ENCODE peak calls at places on chromosomes 6 and 20, in four cellular contexts. C is fibroblast of lung, R is adrenal gland, S is tibial artery. U is an unnamed sample.

GRCh38 chr6:82006027-82006738 is 241.4 kb downstream of the IBTK start:
- DNase-seq in C (peak; percentile 47), R (no peak), S (no peak), U (no peak)

GRCh38 chr6:88050140-88050818 is 2.6 kb downstream of the SPACA1 start:
- DNase-seq in C (no peak), R (no peak), S (no peak), U (no peak)

GRCh38 chr6:157905590-157906337 is 75.9 kb upstream of the SYNJ2 start:
- DNase-seq in C (no peak), R (no peak), S (no peak), U (no peak)

GRCh38 chr20:35702051-35702823 is 3.0 kb downstream of the ROMO1 start:
- DNase-seq in C (peak; percentile 22), R (no peak), S (no peak), U (no peak)

GRCh38 chr6:157613011-157613522 is 210.0 kb upstream of the SNX9 start:
- DNase-seq in C (peak; percentile 87), R (no peak), S (no peak), U (no peak)

GRCh38 chr20:4018015-4018748 is 2.8 kb upstream of the RNF24 start:
- DNase-seq in C (peak; percentile 50), R (no peak), S (no peak), U (no peak)

GRCh38 chr6:69917834-69918233 is 51.5 kb downstream of the COL19A1 start:
- DNase-seq in C (peak; percentile 63), R (no peak), S (no peak), U (no peak)

GRCh38 chr20:57716202-57716601 is 6.4 kb upstream of the PMEPA1 start:
- DNase-seq in C (peak; percentile 91), R (no peak), S (no peak), U (no peak)

GRCh38 chr20:7723284-7723683 is 217.0 kb downstream of the HAO1 start:
- DNase-seq in C (peak; percentile 52), R (no peak), S (no peak), U (no peak)

GRCh38 chr6:129659590-129660345 is 50.2 kb downstream of the ARHGAP18 start:
- DNase-seq in C (no peak), R (peak; percentile 72), S (no peak), U (no peak)

GRCh38 chr6:36033935-36034334 is 6.3 kb downstream of the MAPK14 start:
- DNase-seq in C (peak; percentile 52), R (no peak), S (no peak), U (no peak)

GRCh38 chr6:136503303-136503702 is 46.9 kb downstream of the MAP7 start:
- DNase-seq in C (no peak), R (no peak), S (no peak), U (no peak)

GRCh38 chr6:169969372-169970099 is 218.1 kb downstream of the ERMARD start:
- DNase-seq in C (no peak), R (peak; percentile 46), S (peak; percentile 46), U (no peak)

GRCh38 chr20:2338702-2339101 is 42.0 kb upstream of the TGM6 start:
- DNase-seq in C (no peak), R (no peak), S (no peak), U (no peak)

GRCh38 chr20:24970030-24970553 is 21.0 kb downstream of the CST7 start:
- DNase-seq in C (no peak), R (no peak), S (no peak), U (no peak)

GRCh38 chr6:136037885-136038460 is 186.5 kb downstream of the PDE7B start:
- DNase-seq in C (peak; percentile 65), R (no peak), S (no peak), U (no peak)

GRCh38 chr6:620950-621349 is 36.0 kb downstream of the HUS1B start:
- DNase-seq in C (no peak), R (no peak), S (no peak), U (no peak)

GRCh38 chr6:128554302-128554701 is 33.9 kb upstream of the PTPRK start:
- DNase-seq in C (peak; percentile 32), R (no peak), S (no peak), U (no peak)

GRCh38 chr20:19211661-19212523 is 550 bp upstream of the SLC24A3 start:
- DNase-seq in C (peak; percentile 2), R (no peak), S (peak; percentile 72), U (peak; percentile 61)
- TF ChIP-seq CTCF in C (no peak), R (no peak), S (peak; percentile 8), U (no peak)

GRCh38 chr6:97055743-97056142 is 131.2 kb downstream of the KLHL32 start:
- DNase-seq in C (no peak), R (no peak), S (no peak), U (no peak)

GRCh38 chr6:97053643-97054411 is 129.3 kb downstream of the KLHL32 start:
- DNase-seq in C (peak; percentile 19), R (no peak), S (no peak), U (no peak)

GRCh38 chr6:97060254-97060653 is 135.7 kb downstream of the KLHL32 start:
- DNase-seq in C (no peak), R (no peak), S (no peak), U (no peak)

GRCh38 chr6:97064578-97064977 is 140.1 kb downstream of the KLHL32 start:
- DNase-seq in C (no peak), R (no peak), S (no peak), U (no peak)

DNA sequence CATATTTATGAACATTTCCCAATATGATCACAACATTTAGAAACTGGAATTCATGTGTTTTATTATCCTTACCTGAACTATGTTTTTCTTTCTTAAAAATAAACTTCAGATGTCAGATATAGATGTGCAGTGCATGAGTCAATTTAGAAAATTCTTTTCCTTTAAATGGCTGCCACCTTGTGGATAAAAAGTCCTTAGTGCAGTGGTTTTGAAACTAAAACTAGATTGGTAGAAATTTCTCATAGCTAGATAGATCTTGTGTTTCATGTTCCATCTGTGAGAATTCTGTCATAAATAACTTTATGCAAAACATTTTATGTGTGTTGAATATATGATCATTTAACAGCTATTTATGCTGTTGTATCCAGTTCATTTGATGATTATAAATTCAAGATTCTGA is 134.9 kb downstream of the KLHL32 start:
- DNase-seq in C (peak; percentile 32), R (no peak), S (no peak), U (no peak)
- TF ChIP-seq CTCF in C (no peak), R (peak; percentile 69), S (peak; percentile 56), U (peak; percentile 16)

GRCh38 chr6:66423047-66423446 is 716.0 kb upstream of the EYS start:
- DNase-seq in C (no peak), R (no peak), S (no peak), U (no peak)
- TF ChIP-seq CTCF in C (no peak), R (no peak), S (no peak), U (no peak)

DNA sequence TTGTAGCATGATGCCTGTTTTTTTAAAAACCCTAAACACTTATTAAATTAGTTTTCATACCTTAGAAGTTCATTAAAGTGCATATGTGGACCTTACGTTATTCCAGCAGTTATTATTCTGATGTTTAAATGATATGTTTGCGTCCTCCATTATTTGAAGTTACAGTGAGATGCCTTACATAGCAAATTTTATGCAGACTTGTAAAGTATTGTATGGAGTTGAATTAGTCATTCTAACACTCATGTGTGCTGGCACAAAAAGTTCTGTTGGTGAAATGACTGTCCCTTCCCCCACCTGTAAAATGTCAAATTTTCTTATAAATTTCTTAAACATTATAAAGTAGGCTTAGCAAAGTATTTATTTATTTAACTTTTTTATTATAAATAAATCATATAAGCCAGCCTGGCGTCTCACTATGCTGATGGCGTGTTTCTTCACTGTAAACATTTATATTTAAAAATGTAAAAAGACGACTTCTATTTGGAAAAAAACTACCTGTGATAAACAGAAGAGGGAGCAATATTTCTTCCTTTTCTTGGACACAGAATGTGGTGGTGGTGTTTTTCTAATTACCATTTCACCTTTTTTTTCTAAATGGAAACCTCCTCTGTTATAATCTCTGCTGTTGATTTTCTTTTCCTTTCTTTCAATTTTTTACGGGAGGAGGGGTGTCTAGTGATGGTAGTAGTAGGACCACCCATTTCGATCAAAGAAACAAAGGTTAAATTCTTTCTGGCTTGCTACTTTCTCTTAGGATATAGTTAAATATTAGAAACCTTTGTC is 155.4 kb downstream of the RFPL4B start:
- DNase-seq in C (peak; percentile 47), R (no peak), S (no peak), U (no peak)
- TF ChIP-seq CTCF in C (peak; percentile 10), R (peak; percentile 21), S (no peak), U (no peak)

DNA sequence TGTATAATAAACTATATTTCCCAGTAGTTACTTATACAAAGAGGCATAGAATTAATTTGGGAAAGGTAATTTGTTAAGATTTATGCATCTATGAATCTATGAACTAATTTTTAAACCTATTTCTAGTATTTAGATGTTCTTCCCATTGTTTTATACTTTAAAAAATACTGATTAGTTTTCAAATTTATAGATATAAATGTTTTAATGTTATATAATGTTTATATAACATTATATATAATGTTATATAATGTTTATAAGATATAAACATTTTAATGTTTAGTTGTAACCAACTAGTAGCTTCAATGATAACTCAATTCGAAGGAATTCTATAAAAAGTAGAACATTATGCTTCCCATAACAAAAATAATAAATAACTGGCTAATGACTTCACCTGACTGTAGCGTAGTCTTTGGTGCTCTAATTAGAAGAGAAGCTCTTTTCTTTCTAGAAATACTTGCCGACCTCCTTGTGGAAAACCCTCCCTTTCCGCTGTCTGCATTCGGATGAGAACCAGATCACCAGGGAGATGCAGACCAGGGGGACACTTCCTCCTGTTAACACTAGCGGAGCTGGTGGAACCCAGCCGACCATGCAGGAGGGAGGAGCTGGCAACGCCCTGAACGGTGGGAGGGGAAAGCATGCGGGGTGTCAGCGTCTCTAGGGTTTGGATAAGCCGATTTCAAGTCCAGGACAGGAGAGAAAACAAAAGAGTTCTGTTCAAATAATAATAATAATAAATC is 158.4 kb downstream of the OR2B2 start:
- DNase-seq in C (peak; percentile 85), R (peak; percentile 61), S (peak; percentile 71), U (peak; percentile 68)
- TF ChIP-seq CTCF in C (peak; percentile 4), R (no peak), S (no peak), U (no peak)

DNA sequence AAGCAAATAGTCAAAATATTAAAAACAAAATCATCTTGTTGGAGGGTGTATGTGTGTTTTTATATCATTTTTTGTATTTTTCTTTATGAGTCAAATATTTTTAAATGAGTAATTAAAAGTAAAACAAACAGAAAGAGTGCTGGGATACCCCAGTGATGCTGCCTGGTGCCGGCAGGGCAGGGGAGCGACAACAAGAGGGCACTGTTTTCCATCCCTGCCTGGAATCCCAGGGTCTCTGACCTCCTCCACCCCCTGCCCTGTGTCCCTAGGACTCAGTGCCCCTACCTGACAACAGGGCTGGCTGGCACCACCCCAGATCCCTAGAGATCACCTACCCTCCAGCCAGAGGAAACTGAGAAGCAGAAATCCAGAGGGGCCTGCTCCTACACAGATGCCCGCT is 41.9 kb upstream of the HMGA1 start:
- DNase-seq in C (no peak), R (no peak), S (no peak), U (no peak)
- TF ChIP-seq CTCF in C (peak; percentile 4), R (no peak), S (no peak), U (no peak)